ENCODE peak calls at places on chromosomes 3 and 15, in nine cellular contexts. Z, G, W, L, V, E, F, N and T are unnamed samples.

GRCh38 chr3:73164622-73165021 is 103.2 kb downstream of the EBLN2 start:
- DNase-seq in F (no peak), W (no peak), V (no peak), G (no peak), N (no peak), Z (no peak), E (no peak), L (no peak), T (no peak)

GRCh38 chr15:58903232-58903631 is 30.2 kb downstream of the SLTM start:
- DNase-seq in V (no peak), L (no peak), E (no peak), G (no peak), Z (no peak), F (no peak), N (no peak), W (peak), T (no peak)

GRCh38 chr3:172289583-172289982 is 158.7 kb downstream of the GHSR start:
- DNase-seq in G (no peak), N (no peak), V (no peak), W (no peak), Z (no peak), E (no peak), F (no peak), L (no peak), T (peak)

GRCh38 chr3:187616307-187616939 is 53.8 kb downstream of the SST start:
- DNase-seq in N (peak), Z (peak), E (peak), F (no peak), W (peak), L (peak), G (no peak), V (peak), T (peak)

GRCh38 chr15:62068071-62068786 is 1.5 kb downstream of the C2CD4A start:
- DNase-seq in V (peak), F (no peak), Z (peak), W (peak), E (no peak), N (peak), G (no peak), L (peak), T (peak)

GRCh38 chr15:61157933-61158332 is 71.2 kb downstream of the RORA start:
- DNase-seq in N (no peak), L (no peak), W (no peak), V (no peak), Z (no peak), G (no peak), E (no peak), F (no peak), T (no peak)

GRCh38 chr3:136070334-136070733 is 104.8 kb downstream of the PPP2R3A start:
- DNase-seq in V (no peak), Z (no peak), N (no peak), G (no peak), L (no peak), E (no peak), W (peak), F (no peak), T (no peak)

GRCh38 chr3:187015903-187016638 is 85.7 kb downstream of the ST6GAL1 start:
- DNase-seq in L (no peak), F (no peak), V (no peak), E (no peak), N (no peak), W (no peak), Z (peak), G (no peak), T (no peak)

GRCh38 chr3:124714218-124714853 is 15.9 kb upstream of the UMPS start:
- DNase-seq in E (no peak), N (no peak), F (no peak), L (no peak), Z (no peak), W (peak), G (no peak), V (no peak), T (no peak)

GRCh38 chr15:36468746-36469145 is 110.7 kb upstream of the CDIN1 start:
- DNase-seq in Z (no peak), E (no peak), W (peak), V (no peak), L (no peak), F (no peak), G (no peak), N (no peak), T (no peak)

GRCh38 chr3:197268319-197268718 is 30.1 kb downstream of the DLG1 start:
- DNase-seq in G (no peak), W (no peak), F (no peak), L (no peak), V (no peak), N (no peak), E (no peak), Z (no peak), T (no peak)